ENCODE peak calls at places on chromosomes 13 and 19, in ten cellular contexts. C is left ventricle myocardium inferior; F is SHP77; A is stimulated activated CD8-positive, alpha-beta memory T cell treated with anti-CD3 and anti-CD28 coated beads, Interleukin-4, amount 100 ng/mL, for 48 hours; L is endodermal cell; N is naive thymus-derived CD8-positive, alpha-beta T cell; T is breast epithelium; D is effector CD4-positive, alpha-beta T cell; V is cardiac muscle cell; P is memory B cell. U is an unnamed sample.

GRCh38 chr19:42325896-42326771 is 699 bp downstream of the MEGF8 start:
- DNase-seq in C (peak), F (peak), A (peak), L (peak), N (no peak), T (no peak), D (peak), V (no peak), P (peak), U (no peak)

GRCh38 chr13:94558721-94559120 is 37.2 kb downstream of the TGDS start:
- DNase-seq in C (no peak), F (no peak), A (no peak), L (no peak), N (peak), T (no peak), D (no peak), V (no peak), P (no peak), U (no peak)

GRCh38 chr13:104984296-104984818 is 1551.1 kb downstream of the EFNB2 start:
- DNase-seq in C (peak), F (peak), A (peak), L (no peak), N (peak), T (no peak), D (no peak), V (peak), P (no peak), U (no peak)

GRCh38 chr19:46471116-46471733 is at the start of gene PNMA8A:
- DNase-seq in C (peak), F (no peak), A (no peak), L (peak), N (no peak), T (peak), D (no peak), V (peak), P (no peak), U (peak)

GRCh38 chr19:15252398-15253018 is 20.3 kb upstream of the EPHX3 start:
- DNase-seq in C (no peak), F (no peak), A (no peak), L (peak), N (no peak), T (no peak), D (no peak), V (peak), P (no peak), U (no peak)

GRCh38 chr13:46554971-46555370 is 2.0 kb downstream of the LRCH1 start:
- DNase-seq in C (no peak), F (no peak), A (no peak), L (no peak), N (no peak), T (no peak), D (no peak), V (no peak), P (no peak), U (no peak)

GRCh38 chr13:42490676-42491075 is 83.3 kb upstream of the TNFSF11 start:
- DNase-seq in C (no peak), F (no peak), A (no peak), L (no peak), N (no peak), T (no peak), D (no peak), V (no peak), P (no peak), U (no peak)

GRCh38 chr13:81051873-81052272 is 710.9 kb upstream of the SPRY2 start:
- DNase-seq in C (no peak), F (no peak), A (no peak), L (no peak), N (no peak), T (no peak), D (no peak), V (peak), P (no peak), U (no peak)

GRCh38 chr19:19627716-19628498 is at the start of gene LPAR2:
- DNase-seq in C (no peak), F (no peak), A (peak), L (peak), N (peak), T (peak), D (peak), V (peak), P (peak), U (peak)

GRCh38 chr19:30227661-30228112 is 144.5 kb upstream of the ZNF536 start:
- DNase-seq in C (peak), F (no peak), A (peak), L (peak), N (no peak), T (no peak), D (no peak), V (peak), P (no peak), U (peak)

GRCh38 chr19:15323496-15324235 is 8.7 kb downstream of the BRD4 start:
- DNase-seq in C (peak), F (no peak), A (no peak), L (no peak), N (no peak), T (peak), D (no peak), V (peak), P (no peak), U (no peak)

GRCh38 chr13:49693877-49694276 is 2.6 kb upstream of the EBPL start:
- DNase-seq in C (no peak), F (no peak), A (no peak), L (no peak), N (no peak), T (no peak), D (no peak), V (no peak), P (no peak), U (no peak)

GRCh38 chr19:33063356-33064116 is 1.2 kb downstream of the RHPN2 start:
- DNase-seq in C (no peak), F (no peak), A (no peak), L (peak), N (no peak), T (no peak), D (no peak), V (peak), P (peak), U (no peak)

GRCh38 chr19:5250127-5250659 is 90.4 kb downstream of the PTPRS start:
- DNase-seq in C (peak), F (no peak), A (no peak), L (no peak), N (no peak), T (no peak), D (no peak), V (no peak), P (no peak), U (no peak)

GRCh38 chr13:20673711-20674110 is 29.8 kb upstream of the IL17D start:
- DNase-seq in C (no peak), F (no peak), A (no peak), L (no peak), N (no peak), T (no peak), D (no peak), V (no peak), P (no peak), U (no peak)

GRCh38 chr13:100668408-100668807 is 6.2 kb downstream of the TMTC4 start:
- DNase-seq in C (no peak), F (no peak), A (no peak), L (no peak), N (no peak), T (no peak), D (no peak), V (peak), P (no peak), U (no peak)

U was measured in ecto neural progenitor cell.